ENCODE peak calls at places on chromosomes 6 and 20, in ten cellular contexts. One of them, this sample, is unnamed.

GRCh38 chr6:8432614-8433013 is 2.7 kb downstream of the SLC35B3 start:
- DNase-seq in HFF-Myc: no peak
- DNase-seq in nephron progenitor cell: no peak
- DNase-seq in HuH-7.5: no peak
- DNase-seq in GM04504: no peak
- DNase-seq in endothelial cell: no peak
- DNase-seq in testis: no peak
- DNase-seq in NCI-H748 treated with DMSO at 0.1 percent for 48 hours: no peak
- DNase-seq in pancreas: no peak
- DNase-seq in activated CD4-positive, alpha-beta memory T cell treated with anti-CD3 and anti-CD28 coated beads for 36 hours: no peak
- DNase-seq in this sample: no peak

GRCh38 chr6:33410711-33411631 is at the start of gene PHF1:
- DNase-seq in HFF-Myc: no peak
- DNase-seq in nephron progenitor cell: peak; percentile 71
- DNase-seq in HuH-7.5: peak; percentile 68
- DNase-seq in GM04504: peak; percentile 67
- DNase-seq in endothelial cell: peak; percentile 64
- DNase-seq in testis: peak; percentile 42
- DNase-seq in NCI-H748 treated with DMSO at 0.1 percent for 48 hours: no peak
- DNase-seq in pancreas: peak; percentile 91
- DNase-seq in activated CD4-positive, alpha-beta memory T cell treated with anti-CD3 and anti-CD28 coated beads for 36 hours: no peak
- DNase-seq in this sample: peak; percentile 83

GRCh38 chr6:110731196-110731595 is 84.1 kb downstream of the CDK19 start:
- DNase-seq in HFF-Myc: no peak
- DNase-seq in nephron progenitor cell: no peak
- DNase-seq in HuH-7.5: no peak
- DNase-seq in GM04504: no peak
- DNase-seq in endothelial cell: no peak
- DNase-seq in testis: no peak
- DNase-seq in NCI-H748 treated with DMSO at 0.1 percent for 48 hours: no peak
- DNase-seq in pancreas: no peak
- DNase-seq in activated CD4-positive, alpha-beta memory T cell treated with anti-CD3 and anti-CD28 coated beads for 36 hours: no peak
- DNase-seq in this sample: no peak

GRCh38 chr6:111721677-111722219 is 116.1 kb upstream of the TRAF3IP2 start:
- DNase-seq in HFF-Myc: no peak
- DNase-seq in nephron progenitor cell: peak; percentile 30
- DNase-seq in HuH-7.5: no peak
- DNase-seq in GM04504: no peak
- DNase-seq in endothelial cell: peak; percentile 34
- DNase-seq in testis: peak; percentile 36
- DNase-seq in NCI-H748 treated with DMSO at 0.1 percent for 48 hours: no peak
- DNase-seq in pancreas: no peak
- DNase-seq in activated CD4-positive, alpha-beta memory T cell treated with anti-CD3 and anti-CD28 coated beads for 36 hours: peak; percentile 63
- DNase-seq in this sample: no peak

GRCh38 chr20:3173582-3174441 is 463 bp upstream of the LZTS3 start:
- DNase-seq in HFF-Myc: no peak
- DNase-seq in nephron progenitor cell: peak; percentile 98
- DNase-seq in HuH-7.5: peak; percentile 98
- DNase-seq in GM04504: peak; percentile 47
- DNase-seq in endothelial cell: peak; percentile 97
- DNase-seq in testis: peak; percentile 90
- DNase-seq in NCI-H748 treated with DMSO at 0.1 percent for 48 hours: peak; percentile 88
- DNase-seq in pancreas: peak; percentile 95
- DNase-seq in activated CD4-positive, alpha-beta memory T cell treated with anti-CD3 and anti-CD28 coated beads for 36 hours: peak; percentile 92
- DNase-seq in this sample: peak; percentile 87

GRCh38 chr6:73854998-73855718 is 159.2 kb downstream of the CD109 start:
- DNase-seq in HFF-Myc: peak; percentile 53
- DNase-seq in nephron progenitor cell: peak; percentile 25
- DNase-seq in HuH-7.5: peak; percentile 5
- DNase-seq in GM04504: peak; percentile 44
- DNase-seq in endothelial cell: peak; percentile 33
- DNase-seq in testis: peak; percentile 16
- DNase-seq in NCI-H748 treated with DMSO at 0.1 percent for 48 hours: peak; percentile 41
- DNase-seq in pancreas: no peak
- DNase-seq in activated CD4-positive, alpha-beta memory T cell treated with anti-CD3 and anti-CD28 coated beads for 36 hours: no peak
- DNase-seq in this sample: peak; percentile 69

GRCh38 chr6:37260063-37260843 is 2.3 kb upstream of the TMEM217 start:
- DNase-seq in HFF-Myc: no peak
- DNase-seq in nephron progenitor cell: no peak
- DNase-seq in HuH-7.5: no peak
- DNase-seq in GM04504: no peak
- DNase-seq in endothelial cell: no peak
- DNase-seq in testis: no peak
- DNase-seq in NCI-H748 treated with DMSO at 0.1 percent for 48 hours: no peak
- DNase-seq in pancreas: no peak
- DNase-seq in activated CD4-positive, alpha-beta memory T cell treated with anti-CD3 and anti-CD28 coated beads for 36 hours: peak; percentile 36
- DNase-seq in this sample: no peak

GRCh38 chr6:111367393-111368088 is 115.5 kb downstream of the REV3L start:
- DNase-seq in HFF-Myc: no peak
- DNase-seq in nephron progenitor cell: no peak
- DNase-seq in HuH-7.5: no peak
- DNase-seq in GM04504: no peak
- DNase-seq in endothelial cell: no peak
- DNase-seq in testis: no peak
- DNase-seq in NCI-H748 treated with DMSO at 0.1 percent for 48 hours: no peak
- DNase-seq in pancreas: no peak
- DNase-seq in activated CD4-positive, alpha-beta memory T cell treated with anti-CD3 and anti-CD28 coated beads for 36 hours: peak; percentile 39
- DNase-seq in this sample: no peak

GRCh38 chr6:84906514-84906913 is 142.1 kb upstream of the TBX18 start:
- DNase-seq in HFF-Myc: no peak
- DNase-seq in nephron progenitor cell: no peak
- DNase-seq in HuH-7.5: no peak
- DNase-seq in GM04504: no peak
- DNase-seq in endothelial cell: no peak
- DNase-seq in testis: no peak
- DNase-seq in NCI-H748 treated with DMSO at 0.1 percent for 48 hours: no peak
- DNase-seq in pancreas: no peak
- DNase-seq in activated CD4-positive, alpha-beta memory T cell treated with anti-CD3 and anti-CD28 coated beads for 36 hours: no peak
- DNase-seq in this sample: no peak

GRCh38 chr20:16005612-16006493 is 567.4 kb downstream of the KIF16B start:
- DNase-seq in HFF-Myc: no peak
- DNase-seq in nephron progenitor cell: no peak
- DNase-seq in HuH-7.5: no peak
- DNase-seq in GM04504: no peak
- DNase-seq in endothelial cell: no peak
- DNase-seq in testis: no peak
- DNase-seq in NCI-H748 treated with DMSO at 0.1 percent for 48 hours: no peak
- DNase-seq in pancreas: no peak
- DNase-seq in activated CD4-positive, alpha-beta memory T cell treated with anti-CD3 and anti-CD28 coated beads for 36 hours: no peak
- DNase-seq in this sample: no peak

GRCh38 chr20:50248104-50248631 is 57.5 kb downstream of the CEBPB start:
- DNase-seq in HFF-Myc: no peak
- DNase-seq in nephron progenitor cell: no peak
- DNase-seq in HuH-7.5: no peak
- DNase-seq in GM04504: peak; percentile 42
- DNase-seq in endothelial cell: no peak
- DNase-seq in testis: no peak
- DNase-seq in NCI-H748 treated with DMSO at 0.1 percent for 48 hours: no peak
- DNase-seq in pancreas: no peak
- DNase-seq in activated CD4-positive, alpha-beta memory T cell treated with anti-CD3 and anti-CD28 coated beads for 36 hours: no peak
- DNase-seq in this sample: no peak

GRCh38 chr6:18206591-18206990 is 51.4 kb downstream of the KDM1B start:
- DNase-seq in HFF-Myc: no peak
- DNase-seq in nephron progenitor cell: no peak
- DNase-seq in HuH-7.5: no peak
- DNase-seq in GM04504: no peak
- DNase-seq in endothelial cell: no peak
- DNase-seq in testis: no peak
- DNase-seq in NCI-H748 treated with DMSO at 0.1 percent for 48 hours: no peak
- DNase-seq in pancreas: no peak
- DNase-seq in activated CD4-positive, alpha-beta memory T cell treated with anti-CD3 and anti-CD28 coated beads for 36 hours: no peak
- DNase-seq in this sample: no peak

GRCh38 chr20:57005146-57005933 is 261.1 kb downstream of the BMP7 start:
- DNase-seq in HFF-Myc: no peak
- DNase-seq in nephron progenitor cell: no peak
- DNase-seq in HuH-7.5: no peak
- DNase-seq in GM04504: no peak
- DNase-seq in endothelial cell: no peak
- DNase-seq in testis: no peak
- DNase-seq in NCI-H748 treated with DMSO at 0.1 percent for 48 hours: no peak
- DNase-seq in pancreas: no peak
- DNase-seq in activated CD4-positive, alpha-beta memory T cell treated with anti-CD3 and anti-CD28 coated beads for 36 hours: no peak
- DNase-seq in this sample: no peak

GRCh38 chr6:84731901-84732300 is 32.5 kb downstream of the TBX18 start:
- DNase-seq in HFF-Myc: no peak
- DNase-seq in nephron progenitor cell: no peak
- DNase-seq in HuH-7.5: no peak
- DNase-seq in GM04504: no peak
- DNase-seq in endothelial cell: no peak
- DNase-seq in testis: no peak
- DNase-seq in NCI-H748 treated with DMSO at 0.1 percent for 48 hours: no peak
- DNase-seq in pancreas: no peak
- DNase-seq in activated CD4-positive, alpha-beta memory T cell treated with anti-CD3 and anti-CD28 coated beads for 36 hours: no peak
- DNase-seq in this sample: no peak

GRCh38 chr6:16735014-16735413 is 26.2 kb downstream of the ATXN1 start:
- DNase-seq in HFF-Myc: no peak
- DNase-seq in nephron progenitor cell: no peak
- DNase-seq in HuH-7.5: no peak
- DNase-seq in GM04504: no peak
- DNase-seq in endothelial cell: no peak
- DNase-seq in testis: no peak
- DNase-seq in NCI-H748 treated with DMSO at 0.1 percent for 48 hours: no peak
- DNase-seq in pancreas: no peak
- DNase-seq in activated CD4-positive, alpha-beta memory T cell treated with anti-CD3 and anti-CD28 coated beads for 36 hours: no peak
- DNase-seq in this sample: no peak

GRCh38 chr20:11015440-11015839 is 341.6 kb upstream of the JAG1 start:
- DNase-seq in HFF-Myc: no peak
- DNase-seq in nephron progenitor cell: no peak
- DNase-seq in HuH-7.5: no peak
- DNase-seq in GM04504: no peak
- DNase-seq in endothelial cell: no peak
- DNase-seq in testis: no peak
- DNase-seq in NCI-H748 treated with DMSO at 0.1 percent for 48 hours: peak; percentile 58
- DNase-seq in pancreas: no peak
- DNase-seq in activated CD4-positive, alpha-beta memory T cell treated with anti-CD3 and anti-CD28 coated beads for 36 hours: no peak
- DNase-seq in this sample: no peak

GRCh38 chr20:50577175-50578018 is 67.2 kb downstream of the PTPN1 start:
- DNase-seq in HFF-Myc: no peak
- DNase-seq in nephron progenitor cell: no peak
- DNase-seq in HuH-7.5: no peak
- DNase-seq in GM04504: no peak
- DNase-seq in endothelial cell: no peak
- DNase-seq in testis: no peak
- DNase-seq in NCI-H748 treated with DMSO at 0.1 percent for 48 hours: no peak
- DNase-seq in pancreas: peak; percentile 89
- DNase-seq in activated CD4-positive, alpha-beta memory T cell treated with anti-CD3 and anti-CD28 coated beads for 36 hours: no peak
- DNase-seq in this sample: peak; percentile 36

GRCh38 chr6:68071740-68072139 is 563.3 kb upstream of the ADGRB3 start:
- DNase-seq in HFF-Myc: no peak
- DNase-seq in nephron progenitor cell: no peak
- DNase-seq in HuH-7.5: no peak
- DNase-seq in GM04504: no peak
- DNase-seq in endothelial cell: no peak
- DNase-seq in testis: no peak
- DNase-seq in NCI-H748 treated with DMSO at 0.1 percent for 48 hours: no peak
- DNase-seq in pancreas: no peak
- DNase-seq in activated CD4-positive, alpha-beta memory T cell treated with anti-CD3 and anti-CD28 coated beads for 36 hours: no peak
- DNase-seq in this sample: no peak